ENCODE peak calls at places on chromosome 22, in five cellular contexts. One of them, this sample, is unnamed.

GRCh38 chr22:46654927-46655595 is 34.9 kb downstream of the GRAMD4 start:
- DNase-seq in Caco-2: no peak
- DNase-seq in psoas muscle: no peak
- DNase-seq in cardiac muscle cell: no peak
- DNase-seq in upper lobe of right lung: no peak
- DNase-seq in this sample: no peak

GRCh38 chr22:46393791-46394333 is 58.3 kb downstream of the TRMU start:
- DNase-seq in cardiac muscle cell: no peak
- DNase-seq in Caco-2: no peak
- DNase-seq in psoas muscle: no peak
- DNase-seq in upper lobe of right lung: no peak
- DNase-seq in this sample: no peak

GRCh38 chr22:46528121-46528610 is 9.3 kb downstream of the CELSR1 start:
- DNase-seq in upper lobe of right lung: no peak
- DNase-seq in psoas muscle: no peak
- DNase-seq in Caco-2: peak; percentile 78
- DNase-seq in cardiac muscle cell: no peak
- DNase-seq in this sample: peak; percentile 76

GRCh38 chr22:28053871-28054621 is 135.0 kb upstream of the PITPNB start:
- DNase-seq in Caco-2: no peak
- DNase-seq in psoas muscle: no peak
- DNase-seq in upper lobe of right lung: no peak
- DNase-seq in cardiac muscle cell: no peak
- DNase-seq in this sample: no peak

GRCh38 chr22:27212617-27213177 is 555.3 kb downstream of the MIAT start:
- DNase-seq in psoas muscle: peak; percentile 62
- DNase-seq in cardiac muscle cell: peak; percentile 60
- DNase-seq in Caco-2: peak; percentile 63
- DNase-seq in upper lobe of right lung: no peak
- DNase-seq in this sample: peak; percentile 96

GRCh38 chr22:24878969-24879368 is 67.5 kb downstream of the LHFPL7 start:
- DNase-seq in upper lobe of right lung: no peak
- DNase-seq in cardiac muscle cell: no peak
- DNase-seq in Caco-2: no peak
- DNase-seq in psoas muscle: no peak
- DNase-seq in this sample: no peak

GRCh38 chr22:50703726-50704509 is 31.3 kb downstream of the SHANK3 start:
- DNase-seq in Caco-2: no peak
- DNase-seq in upper lobe of right lung: peak; percentile 58
- DNase-seq in cardiac muscle cell: no peak
- DNase-seq in psoas muscle: peak; percentile 26
- DNase-seq in this sample: no peak

GRCh38 chr22:23243006-23243573 is 62.8 kb downstream of the BCR start:
- DNase-seq in upper lobe of right lung: no peak
- DNase-seq in cardiac muscle cell: peak; percentile 54
- DNase-seq in Caco-2: peak; percentile 75
- DNase-seq in psoas muscle: peak; percentile 17
- DNase-seq in this sample: peak; percentile 93

GRCh38 chr22:42439021-42439420 is 6.8 kb upstream of the NFAM1 start:
- DNase-seq in Caco-2: no peak
- DNase-seq in upper lobe of right lung: no peak
- DNase-seq in psoas muscle: no peak
- DNase-seq in cardiac muscle cell: no peak
- DNase-seq in this sample: peak; percentile 57

GRCh38 chr22:50522806-50523438 is 2.5 kb downstream of the SCO2 start:
- DNase-seq in upper lobe of right lung: no peak
- DNase-seq in Caco-2: peak; percentile 38
- DNase-seq in cardiac muscle cell: no peak
- DNase-seq in psoas muscle: no peak
- DNase-seq in this sample: no peak

GRCh38 chr22:28736296-28737155 is 5.1 kb downstream of the CHEK2 start:
- DNase-seq in cardiac muscle cell: no peak
- DNase-seq in upper lobe of right lung: no peak
- DNase-seq in Caco-2: no peak
- DNase-seq in psoas muscle: no peak
- DNase-seq in this sample: no peak

GRCh38 chr22:34055525-34056200 is 135.4 kb upstream of the LARGE1 start:
- DNase-seq in Caco-2: peak; percentile 61
- DNase-seq in psoas muscle: no peak
- DNase-seq in upper lobe of right lung: no peak
- DNase-seq in cardiac muscle cell: peak; percentile 49
- DNase-seq in this sample: peak; percentile 0

GRCh38 chr22:28812491-28812890 is 12.1 kb upstream of the XBP1 start:
- DNase-seq in Caco-2: no peak
- DNase-seq in cardiac muscle cell: no peak
- DNase-seq in upper lobe of right lung: no peak
- DNase-seq in psoas muscle: no peak
- DNase-seq in this sample: no peak

GRCh38 chr22:25775501-25775900 is 33.5 kb downstream of the MYO18B start:
- DNase-seq in Caco-2: no peak
- DNase-seq in cardiac muscle cell: no peak
- DNase-seq in psoas muscle: peak; percentile 41
- DNase-seq in upper lobe of right lung: no peak
- DNase-seq in this sample: no peak

GRCh38 chr22:45462034-45462655 is 40.5 kb upstream of the FBLN1 start:
- DNase-seq in Caco-2: no peak
- DNase-seq in cardiac muscle cell: peak; percentile 37
- DNase-seq in psoas muscle: peak; percentile 32
- DNase-seq in upper lobe of right lung: no peak
- DNase-seq in this sample: peak; percentile 22

GRCh38 chr22:45889539-45890350 is 87.2 kb downstream of the WNT7B start:
- DNase-seq in psoas muscle: peak; percentile 32
- DNase-seq in Caco-2: peak; percentile 22
- DNase-seq in upper lobe of right lung: peak; percentile 61
- DNase-seq in cardiac muscle cell: no peak
- DNase-seq in this sample: no peak

GRCh38 chr22:47195676-47196492 is 433.4 kb downstream of the TBC1D22A start:
- DNase-seq in Caco-2: no peak
- DNase-seq in upper lobe of right lung: peak; percentile 62
- DNase-seq in psoas muscle: peak; percentile 42
- DNase-seq in cardiac muscle cell: no peak
- DNase-seq in this sample: no peak

GRCh38 chr22:42007922-42008321 is 9.3 kb downstream of the WBP2NL start:
- DNase-seq in upper lobe of right lung: no peak
- DNase-seq in cardiac muscle cell: no peak
- DNase-seq in psoas muscle: no peak
- DNase-seq in Caco-2: no peak
- DNase-seq in this sample: no peak

GRCh38 chr22:33063611-33064010 is 5.4 kb upstream of the SYN3 start:
- DNase-seq in upper lobe of right lung: no peak
- DNase-seq in cardiac muscle cell: no peak
- DNase-seq in Caco-2: no peak
- DNase-seq in psoas muscle: no peak
- DNase-seq in this sample: no peak

GRCh38 chr22:41862160-41862529 is 29.2 kb downstream of the SREBF2 start:
- DNase-seq in cardiac muscle cell: no peak
- DNase-seq in psoas muscle: no peak
- DNase-seq in upper lobe of right lung: no peak
- DNase-seq in Caco-2: no peak
- DNase-seq in this sample: no peak

GRCh38 chr22:42257386-42257785 is 13.1 kb downstream of the TCF20 start:
- DNase-seq in cardiac muscle cell: no peak
- DNase-seq in Caco-2: no peak
- DNase-seq in psoas muscle: no peak
- DNase-seq in upper lobe of right lung: no peak
- DNase-seq in this sample: no peak

GRCh38 chr22:21778705-21779363 is 43.2 kb upstream of the YPEL1 start:
- DNase-seq in upper lobe of right lung: no peak
- DNase-seq in cardiac muscle cell: no peak
- DNase-seq in psoas muscle: no peak
- DNase-seq in Caco-2: no peak
- DNase-seq in this sample: no peak

GRCh38 chr22:28750471-28750881 is 8.6 kb downstream of the HSCB start:
- DNase-seq in Caco-2: no peak
- DNase-seq in cardiac muscle cell: no peak
- DNase-seq in upper lobe of right lung: no peak
- DNase-seq in psoas muscle: no peak
- DNase-seq in this sample: no peak

GRCh38 chr22:27443315-27443714 is 358.2 kb downstream of the MN1 start:
- DNase-seq in upper lobe of right lung: no peak
- DNase-seq in cardiac muscle cell: no peak
- DNase-seq in psoas muscle: peak; percentile 72
- DNase-seq in Caco-2: no peak
- DNase-seq in this sample: no peak

GRCh38 chr22:19060356-19061009 is 61.7 kb downstream of the DGCR2 start:
- DNase-seq in Caco-2: no peak
- DNase-seq in upper lobe of right lung: peak; percentile 29
- DNase-seq in cardiac muscle cell: no peak
- DNase-seq in psoas muscle: no peak
- DNase-seq in this sample: no peak

GRCh38 chr22:34841321-34841901 is 224.5 kb upstream of the ISX start:
- DNase-seq in upper lobe of right lung: no peak
- DNase-seq in psoas muscle: no peak
- DNase-seq in Caco-2: no peak
- DNase-seq in cardiac muscle cell: peak; percentile 81
- DNase-seq in this sample: no peak

DNA sequence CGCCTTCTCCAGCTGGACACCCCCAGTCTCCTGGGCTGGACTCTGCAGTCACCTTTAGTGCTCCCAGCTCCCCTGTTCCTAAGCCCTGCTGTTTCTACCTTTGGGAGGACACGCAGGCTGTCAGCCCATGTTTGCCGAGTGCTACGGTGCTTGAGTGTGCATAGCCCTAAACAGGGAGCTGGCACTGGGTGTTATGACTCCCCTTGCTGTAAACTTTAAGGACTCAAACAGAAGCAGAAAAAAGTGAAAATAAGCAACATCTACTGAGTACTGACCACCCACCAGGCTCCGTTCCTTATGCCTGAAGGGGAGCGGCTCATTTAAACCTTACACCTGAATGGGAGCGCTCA is 7.3 kb upstream of the APOBEC3B start:
- DNase-seq in cardiac muscle cell: no peak
- DNase-seq in Caco-2: no peak
- DNase-seq in upper lobe of right lung: no peak
- DNase-seq in psoas muscle: no peak
- DNase-seq in this sample: no peak
- H3K4me1 ChIP-seq in cardiac muscle cell: no peaks in the 10 kb centered on the region
- H3K4me1 ChIP-seq in Caco-2: no peaks in the 10 kb centered on the region
- H3K4me1 ChIP-seq in upper lobe of right lung: no peaks in the 10 kb centered on the region
- H3K4me1 ChIP-seq in psoas muscle: no peaks in the 10 kb centered on the region
- H3K4me1 ChIP-seq in this sample: no peaks in the 10 kb centered on the region

GRCh38 chr22:20533879-20534265 is 26.5 kb downstream of the MED15 start:
- DNase-seq in cardiac muscle cell: no peak
- DNase-seq in upper lobe of right lung: no peak
- DNase-seq in Caco-2: no peak
- DNase-seq in psoas muscle: no peak
- DNase-seq in this sample: no peak
- H3K4me1 ChIP-seq in cardiac muscle cell: peaks cover 45% of the 10 kb centered on the region
- H3K4me1 ChIP-seq in upper lobe of right lung: peaks cover 44% of the 10 kb centered on the region
- H3K4me1 ChIP-seq in Caco-2: peaks cover 19% of the 10 kb centered on the region
- H3K4me1 ChIP-seq in psoas muscle: peaks cover 65% of the 10 kb centered on the region
- H3K4me1 ChIP-seq in this sample: peaks cover 23% of the 10 kb centered on the region

GRCh38 chr22:31094741-31095140 is 12.6 kb downstream of the SELENOM start:
- DNase-seq in cardiac muscle cell: no peak
- DNase-seq in upper lobe of right lung: no peak
- DNase-seq in psoas muscle: no peak
- DNase-seq in Caco-2: no peak
- DNase-seq in this sample: no peak
- H3K4me1 ChIP-seq in cardiac muscle cell: peaks cover 13% of the 10 kb centered on the region
- H3K4me1 ChIP-seq in upper lobe of right lung: no peaks in the 10 kb centered on the region
- H3K4me1 ChIP-seq in psoas muscle: peaks cover 54% of the 10 kb centered on the region
- H3K4me1 ChIP-seq in Caco-2: no peaks in the 10 kb centered on the region
- H3K4me1 ChIP-seq in this sample: no peaks in the 10 kb centered on the region

DNA sequence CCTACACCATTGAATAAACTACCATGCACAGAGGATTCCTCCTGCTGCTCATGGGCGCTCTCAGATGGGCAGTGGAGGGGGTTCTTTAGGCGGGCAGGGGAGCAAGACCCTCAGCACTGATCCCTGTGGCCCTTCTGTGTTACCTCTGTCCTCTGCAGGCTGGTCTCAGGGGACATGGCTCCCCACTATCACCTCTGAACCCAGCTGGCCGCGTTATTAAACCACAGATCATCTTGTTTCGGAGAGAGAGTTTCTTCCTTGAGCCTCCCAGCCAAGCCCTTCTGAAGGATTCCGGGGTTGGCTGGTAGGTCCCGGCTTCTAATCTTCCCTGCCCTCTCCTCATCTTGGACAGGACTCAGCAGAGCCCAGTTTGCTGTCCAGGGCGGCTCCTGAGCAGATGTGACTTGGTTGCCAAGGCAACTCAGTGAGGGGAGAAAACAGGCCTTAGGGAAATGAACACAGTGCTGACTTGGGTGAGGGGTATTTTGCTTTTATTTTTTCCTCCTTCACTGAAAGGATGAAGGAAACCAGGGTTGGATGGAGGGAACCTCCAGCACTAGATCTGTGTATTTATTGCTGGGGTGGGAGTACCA is 13.3 kb downstream of the APOL3 start:
- DNase-seq in upper lobe of right lung: no peak
- DNase-seq in Caco-2: no peak
- DNase-seq in psoas muscle: no peak
- DNase-seq in cardiac muscle cell: no peak
- DNase-seq in this sample: no peak
- H3K4me1 ChIP-seq in upper lobe of right lung: peaks cover 32% of the 10 kb centered on the region
- H3K4me1 ChIP-seq in Caco-2: no peaks in the 10 kb centered on the region
- H3K4me1 ChIP-seq in psoas muscle: peaks cover 10% of the 10 kb centered on the region
- H3K4me1 ChIP-seq in cardiac muscle cell: no peaks in the 10 kb centered on the region
- H3K4me1 ChIP-seq in this sample: no peaks in the 10 kb centered on the region

GRCh38 chr22:17434856-17435255 is 65.6 kb downstream of the CECR2 start:
- DNase-seq in cardiac muscle cell: no peak
- DNase-seq in psoas muscle: no peak
- DNase-seq in upper lobe of right lung: no peak
- DNase-seq in Caco-2: no peak
- DNase-seq in this sample: no peak
- H3K4me1 ChIP-seq in cardiac muscle cell: peaks cover 59% of the 10 kb centered on the region
- H3K4me1 ChIP-seq in psoas muscle: peaks cover 89% of the 10 kb centered on the region
- H3K4me1 ChIP-seq in upper lobe of right lung: peaks cover 8% of the 10 kb centered on the region
- H3K4me1 ChIP-seq in Caco-2: no peaks in the 10 kb centered on the region
- H3K4me1 ChIP-seq in this sample: peaks cover 29% of the 10 kb centered on the region